ENCODE peak calls at places on chromosomes 12 and 14, in six cellular contexts. U is prostate gland; S is uterus; R is CD8-positive, alpha-beta T cell; A is GM23338; W is ovary. J is an unnamed sample. For H3K4me1 and H3K36me3, the result is how much of the 10 kb centered on the place peaks cover.

GRCh38 chr14:24269368-24269767 is 2.0 kb downstream of the RABGGTA start:
- DNase-seq in U (no peak), S (no peak), W (no peak), A (no peak), R (no peak), J (no peak)

GRCh38 chr12:9064815-9065606 is 50.7 kb downstream of the A2M start:
- DNase-seq in A (peak), W (peak), S (peak), R (no peak), U (peak), J (peak)

GRCh38 chr12:103529306-103529705 is 33.5 kb upstream of the C12orf42 start:
- DNase-seq in A (no peak), U (no peak), S (no peak), W (no peak), R (no peak), J (no peak)

GRCh38 chr12:124303579-124304313 is 8.9 kb downstream of the RFLNA start:
- DNase-seq in R (no peak), W (no peak), U (no peak), S (no peak), A (no peak), J (no peak)

GRCh38 chr12:127677537-127678131 is 589.3 kb upstream of the TMEM132C start:
- DNase-seq in R (peak), W (peak), S (peak), A (peak), U (peak), J (peak)

GRCh38 chr14:74257078-74257987 is 18.1 kb downstream of the VSX2 start:
- DNase-seq in S (no peak), A (peak), R (peak), U (peak), W (peak), J (peak)

GRCh38 chr14:99191663-99192621 is 80.1 kb downstream of the BCL11B start:
- DNase-seq in A (no peak), S (peak), R (peak), U (peak), W (peak), J (no peak)

GRCh38 chr12:121371404-121371803 is 19.2 kb upstream of the ANAPC5 start:
- DNase-seq in R (no peak), U (no peak), W (no peak), A (no peak), S (no peak), J (no peak)

GRCh38 chr14:96197163-96197852 is 7.3 kb upstream of the BDKRB2 start:
- DNase-seq in U (no peak), W (no peak), R (no peak), A (no peak), S (no peak), J (no peak)

GRCh38 chr12:49784756-49785409 is 43.3 kb downstream of the NCKAP5L start:
- DNase-seq in U (no peak), S (no peak), R (no peak), W (no peak), A (no peak), J (no peak)

GRCh38 chr12:113980537-113981337 is 14.6 kb upstream of the RBM19 start:
- DNase-seq in A (peak), R (peak), U (peak), W (no peak), S (no peak), J (no peak)

GRCh38 chr14:32203928-32204357 is 874 bp upstream of the RNU6-8 start:
- DNase-seq in R (peak), A (peak), U (no peak), W (peak), S (peak), J (no peak)

GRCh38 chr14:22296722-22297121 is 292.3 kb downstream of the DAD1 start:
- DNase-seq in R (no peak), U (no peak), W (no peak), A (peak), S (no peak), J (no peak)

GRCh38 chr14:80216818-80217217 is 5.5 kb upstream of the DIO2 start:
- DNase-seq in W (no peak), A (no peak), S (no peak), R (no peak), U (no peak), J (no peak)

GRCh38 chr14:92726135-92726932 is 22.1 kb downstream of the LGMN start:
- DNase-seq in S (peak), U (peak), R (peak), W (no peak), A (no peak), J (peak)

GRCh38 chr14:105529506-105530445 is 3.4 kb downstream of the TMEM121 start:
- DNase-seq in W (no peak), S (no peak), U (no peak), A (peak), R (no peak), J (no peak)

GRCh38 chr12:122368361-122369073 is 54.0 kb downstream of the CLIP1 start:
- DNase-seq in A (no peak), R (no peak), U (no peak), W (no peak), S (no peak), J (peak)

GRCh38 chr12:112998997-112999767 is 20.9 kb downstream of the OAS2 start:
- DNase-seq in W (no peak), S (no peak), A (no peak), R (no peak), U (no peak), J (no peak)

GRCh38 chr12:105580841-105581352 is 250.4 kb downstream of the C12orf75 start:
- DNase-seq in U (no peak), W (no peak), A (no peak), R (no peak), S (peak), J (no peak)

GRCh38 chr12:56670836-56671235 is 17.2 kb downstream of the PTGES3 start:
- DNase-seq in R (no peak), A (no peak), W (no peak), U (no peak), S (no peak), J (no peak)

GRCh38 chr12:30927210-30927576 is 645 bp downstream of the TSPAN11 start:
- DNase-seq in W (no peak), S (no peak), U (no peak), A (no peak), R (no peak), J (no peak)

GRCh38 chr14:99190696-99191662 is 81.0 kb downstream of the BCL11B start:
- DNase-seq in R (peak), W (no peak), A (peak), U (no peak), S (no peak), J (no peak)

GRCh38 chr12:103301642-103302620 is 193.8 kb downstream of the C12orf42 start:
- DNase-seq in S (no peak), R (no peak), A (peak), U (no peak), W (no peak), J (no peak)

GRCh38 chr14:68591786-68592185 is 201.1 kb downstream of the ZFP36L1 start:
- DNase-seq in A (no peak), W (no peak), R (no peak), U (no peak), S (no peak), J (no peak)

GRCh38 chr12:124828264-124829007 is 35.2 kb downstream of the SCARB1 start:
- DNase-seq in S (no peak), A (no peak), R (no peak), U (peak), W (no peak), J (peak)

GRCh38 chr14:60161176-60162107 is 3.8 kb downstream of the DHRS7 start:
- DNase-seq in S (peak), U (peak), R (no peak), A (peak), W (peak), J (no peak)

GRCh38 chr12:95789126-95790024 is 1.2 kb downstream of the NTN4 start:
- DNase-seq in U (peak), R (no peak), S (no peak), A (peak), W (peak), J (peak)

GRCh38 chr12:52139579-52140062 is 52.2 kb downstream of the KRT80 start:
- DNase-seq in A (peak), W (no peak), S (no peak), R (peak), U (no peak), J (peak)

GRCh38 chr14:31326111-31326510 is 94.2 kb downstream of the HEATR5A start:
- DNase-seq in W (no peak), S (no peak), A (no peak), U (no peak), R (no peak), J (no peak)

GRCh38 chr14:23114669-23115491 is 4.2 kb downstream of the CEBPE start:
- DNase-seq in A (no peak), S (no peak), W (no peak), U (no peak), R (no peak), J (no peak)

GRCh38 chr14:96105921-96106441 is 66.8 kb downstream of the C14orf132 start:
- DNase-seq in U (no peak), S (peak), A (no peak), W (no peak), R (no peak), J (no peak)

GRCh38 chr12:1842905-1843640 is 22.7 kb downstream of the LRTM2 start:
- DNase-seq in S (no peak), A (no peak), U (no peak), R (no peak), W (peak), J (peak)

GRCh38 chr14:53011053-53011462 is 60.2 kb upstream of the FERMT2 start:
- DNase-seq in R (no peak), A (peak), S (peak), W (peak), U (no peak), J (peak)
- TF ChIP-seq CTCF in R (no peak), A (no peak), S (no peak), W (no peak), U (no peak), J (no peak)

GRCh38 chr12:131033486-131033885 is 79.8 kb downstream of the ADGRD1 start:
- DNase-seq in R (no peak), W (no peak), S (no peak), A (no peak), U (no peak), J (no peak)

GRCh38 chr12:131038159-131038558 is 84.5 kb downstream of the ADGRD1 start:
- DNase-seq in A (no peak), S (no peak), W (no peak), R (no peak), U (no peak), J (no peak)

GRCh38 chr12:131034631-131035267 is 81.0 kb downstream of the ADGRD1 start:
- DNase-seq in A (no peak), U (no peak), S (no peak), R (no peak), W (no peak), J (no peak)

GRCh38 chr12:131033886-131034482 is 80.3 kb downstream of the ADGRD1 start:
- DNase-seq in W (no peak), S (no peak), R (no peak), A (no peak), U (peak), J (no peak)

DNA sequence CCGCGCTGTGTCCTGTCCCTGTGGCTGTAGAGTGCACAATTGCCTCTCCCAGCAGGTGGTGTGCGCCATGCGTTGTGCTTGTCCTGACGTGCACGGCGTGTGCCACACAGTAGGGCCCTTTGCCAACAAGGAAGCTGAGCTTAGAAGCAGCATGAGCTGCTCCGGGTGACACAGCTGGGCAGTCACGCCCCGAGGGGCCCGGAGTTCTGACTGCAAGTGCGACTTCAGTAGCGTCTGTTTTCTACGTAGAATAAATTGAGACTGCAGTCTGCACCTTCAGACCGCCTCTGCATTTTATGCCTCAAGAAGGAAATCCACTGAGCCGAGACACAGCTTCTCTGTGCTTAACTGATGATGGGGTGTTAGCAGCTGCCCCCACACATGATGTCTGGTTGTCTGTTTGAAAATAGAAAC is 81.6 kb downstream of the ADGRD1 start:
- DNase-seq in W (no peak), A (no peak), U (peak), S (no peak), R (no peak), J (no peak)
- H3K4me1 ChIP-seq in W (under half), A (under half), U (under half), S (under half), R (under half), J (under half)

DNA sequence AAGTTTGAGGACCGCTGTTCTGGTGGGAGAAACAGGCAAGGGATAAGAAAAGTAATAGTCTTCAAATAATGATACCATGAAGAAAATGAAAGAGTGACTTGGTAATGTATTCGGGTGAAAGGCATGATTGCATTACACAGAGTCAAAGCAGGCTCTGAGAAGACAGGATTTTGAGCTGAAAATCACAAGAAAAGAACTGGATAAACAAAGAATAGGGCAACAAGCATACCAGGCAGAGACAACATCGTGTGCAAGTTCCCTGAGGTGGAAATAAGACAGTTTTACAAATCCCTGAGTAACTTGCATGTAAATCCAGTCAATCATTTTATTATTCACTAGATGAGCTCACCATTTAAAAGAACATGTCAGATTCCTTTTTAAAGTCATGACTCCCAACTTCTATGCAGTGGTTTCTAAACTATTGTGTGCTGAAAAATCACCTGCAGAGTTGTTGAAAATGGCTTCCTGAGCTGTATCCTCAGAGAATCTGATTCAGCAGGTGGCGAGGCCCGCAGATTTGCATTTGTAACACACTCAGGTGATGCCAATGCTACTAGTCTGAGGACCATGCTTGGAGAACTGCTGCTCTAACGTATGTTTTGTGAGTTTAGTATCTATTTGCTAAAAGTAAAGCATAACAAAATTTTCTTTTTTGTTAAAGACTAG is 133.0 kb upstream of the ABCD2 start:
- DNase-seq in R (no peak), A (peak), S (no peak), U (no peak), W (no peak), J (no peak)
- H3K36me3 ChIP-seq in R (under half), A (under half), S (under half), U (under half), W (under half), J (under half)

GRCh38 chr14:103503296-103503695 is 19.3 kb downstream of the CKB start:
- DNase-seq in W (peak), R (no peak), U (no peak), S (peak), A (no peak), J (no peak)
- TF ChIP-seq CTCF in W (no peak), R (no peak), U (no peak), S (no peak), A (no peak), J (no peak)

DNA sequence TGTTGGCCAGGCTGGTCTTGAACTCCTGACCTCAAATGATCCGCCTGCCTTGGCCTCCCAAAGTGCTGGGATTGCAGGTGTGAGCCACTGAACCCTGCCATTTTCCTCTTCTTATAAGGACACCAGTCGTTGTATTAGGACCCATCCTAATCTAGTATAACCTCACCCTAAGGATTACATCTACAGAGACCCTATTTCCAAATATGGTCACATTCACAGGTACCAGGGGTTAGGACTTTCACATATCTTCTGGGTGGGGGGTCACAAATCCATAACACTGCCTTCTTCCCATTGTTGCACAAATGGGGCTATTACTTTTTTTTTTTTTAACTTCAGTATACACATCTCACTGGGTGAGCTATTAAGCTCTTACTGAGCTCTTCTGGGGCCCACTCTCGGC is 38.6 kb downstream of the ARF6 start:
- DNase-seq in A (no peak), R (no peak), U (no peak), S (no peak), W (no peak), J (no peak)
- H3K4me1 ChIP-seq in A (under half), R (under half), U (under half), S (under half), W (under half), J (under half)

DNA sequence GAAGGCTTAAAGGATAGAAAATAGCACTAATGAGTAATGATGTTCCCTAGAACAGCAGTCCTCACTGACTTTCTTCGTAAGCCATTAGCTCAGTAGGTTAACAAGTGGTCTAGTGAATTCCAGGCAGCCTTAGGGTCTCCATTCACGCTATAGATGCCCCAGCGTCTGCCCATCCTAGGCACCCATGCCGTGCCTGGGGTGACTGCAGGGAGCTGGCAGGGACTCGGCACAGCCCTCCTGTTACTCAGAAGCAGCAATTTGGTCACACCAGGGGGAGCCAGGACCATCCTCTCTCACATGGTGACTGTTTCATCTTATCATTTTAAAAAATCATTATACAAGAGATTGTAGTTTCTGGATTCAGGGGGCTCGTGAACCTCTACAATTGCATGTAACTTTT is 66.0 kb upstream of the TRAF3 start:
- DNase-seq in W (no peak), A (no peak), S (no peak), R (no peak), U (no peak), J (no peak)
- H3K36me3 ChIP-seq in W (under half), A (under half), S (under half), R (under half), U (under half), J (under half)